ENCODE peak calls at places on chromosomes 7 and 10, in four cellular contexts. A, J, F and Q are unnamed samples.

GRCh38 chr10:16891375-16892313 is 74.4 kb upstream of the RSU1 start:
- DNase-seq in A (peak), J (peak), F (no peak), Q (no peak)

GRCh38 chr10:77970869-77971803 is 44.6 kb upstream of the DLG5 start:
- DNase-seq in A (no peak), J (peak), F (no peak), Q (peak)

GRCh38 chr7:98398567-98399372 is 2.1 kb downstream of the BAIAP2L1 start:
- DNase-seq in A (no peak), J (no peak), F (no peak), Q (no peak)

GRCh38 chr7:150983893-150984368 is 5.8 kb upstream of the KCNH2 start:
- DNase-seq in A (peak), J (no peak), F (no peak), Q (peak)

GRCh38 chr10:45308707-45309106 is 6.7 kb downstream of the OR13A1 start:
- DNase-seq in A (no peak), J (no peak), F (peak), Q (no peak)

GRCh38 chr10:42475168-42476098 is 162.9 kb downstream of the ZNF33B start:
- DNase-seq in A (no peak), J (peak), F (no peak), Q (no peak)

GRCh38 chr7:137001041-137001440 is 132.6 kb downstream of the CHRM2 start:
- DNase-seq in A (no peak), J (no peak), F (no peak), Q (peak)

GRCh38 chr10:86293323-86293840 is 73.2 kb downstream of the GRID1 start:
- DNase-seq in A (peak), J (no peak), F (no peak), Q (peak)

GRCh38 chr7:107933386-107934013 is 42.5 kb downstream of the DLD start:
- DNase-seq in A (no peak), J (no peak), F (no peak), Q (peak)

GRCh38 chr10:49575489-49576072 is 34.5 kb upstream of the SLC18A3 start:
- DNase-seq in A (no peak), J (no peak), F (no peak), Q (no peak)

GRCh38 chr7:46396501-46396900 is 475.4 kb upstream of the IGFBP3 start:
- DNase-seq in A (no peak), J (no peak), F (no peak), Q (no peak)

GRCh38 chr10:98226508-98227144 is 41.4 kb downstream of the LOXL4 start:
- DNase-seq in A (no peak), J (no peak), F (no peak), Q (no peak)

GRCh38 chr7:70434821-70435220 is 697.1 kb upstream of the GALNT17 start:
- DNase-seq in A (no peak), J (no peak), F (no peak), Q (no peak)

GRCh38 chr10:63553031-63553430 is 31.8 kb downstream of the REEP3 start:
- DNase-seq in A (no peak), J (no peak), F (no peak), Q (no peak)

GRCh38 chr10:103759100-103759781 is 96.1 kb downstream of the SH3PXD2A start:
- DNase-seq in A (no peak), J (peak), F (no peak), Q (no peak)

GRCh38 chr7:106616692-106617052 is 44.3 kb downstream of the CCDC71L start:
- DNase-seq in A (no peak), J (no peak), F (no peak), Q (no peak)

GRCh38 chr7:36623247-36623646 is 101.0 kb downstream of the AOAH start:
- DNase-seq in A (no peak), J (no peak), F (no peak), Q (no peak)

GRCh38 chr10:111974325-111974724 is 209.2 kb downstream of the GPAM start:
- DNase-seq in A (no peak), J (no peak), F (no peak), Q (no peak)

GRCh38 chr7:157122800-157123495 is 15.8 kb upstream of the UBE3C start:
- DNase-seq in A (no peak), J (no peak), F (no peak), Q (no peak)

GRCh38 chr10:23047201-23048050 is 48.0 kb upstream of the MSRB2 start:
- DNase-seq in A (no peak), J (no peak), F (no peak), Q (no peak)

GRCh38 chr10:103661198-103661950 is 167.9 kb downstream of the NEURL1 start:
- DNase-seq in A (peak), J (peak), F (no peak), Q (peak)

DNA sequence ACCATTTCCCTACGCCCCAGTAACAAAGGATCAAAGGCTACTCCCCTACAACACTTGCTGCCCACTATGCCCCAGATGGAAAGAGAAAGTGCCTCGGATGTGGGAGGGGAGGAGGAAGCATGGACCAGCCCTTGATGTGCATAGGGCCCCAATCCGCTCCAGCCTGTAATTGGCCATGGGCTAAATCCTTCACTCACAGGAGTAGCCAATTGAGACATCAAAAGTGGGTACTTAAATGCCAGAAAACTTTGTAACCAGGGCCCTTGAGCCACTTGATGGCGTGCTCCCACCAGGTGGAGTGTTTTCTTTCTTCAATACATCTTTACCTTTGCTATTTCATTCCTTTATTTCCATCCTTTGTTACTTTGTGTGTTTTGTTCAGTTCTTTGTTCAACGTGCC is 500.5 kb upstream of the LRRN3 start:
- DNase-seq in A (no peak), J (no peak), F (no peak), Q (no peak)
- TF ChIP-seq SUZ12 in A (no peak), J (no peak), F (no peak), Q (no peak)

GRCh38 chr10:100827819-100828743 is 82.7 kb downstream of the PAX2 start:
- DNase-seq in A (peak), J (no peak), F (no peak), Q (no peak)
- H3K9ac ChIP-seq in A (no peak), J (no peak), F (no peak), Q (peak)

DNA sequence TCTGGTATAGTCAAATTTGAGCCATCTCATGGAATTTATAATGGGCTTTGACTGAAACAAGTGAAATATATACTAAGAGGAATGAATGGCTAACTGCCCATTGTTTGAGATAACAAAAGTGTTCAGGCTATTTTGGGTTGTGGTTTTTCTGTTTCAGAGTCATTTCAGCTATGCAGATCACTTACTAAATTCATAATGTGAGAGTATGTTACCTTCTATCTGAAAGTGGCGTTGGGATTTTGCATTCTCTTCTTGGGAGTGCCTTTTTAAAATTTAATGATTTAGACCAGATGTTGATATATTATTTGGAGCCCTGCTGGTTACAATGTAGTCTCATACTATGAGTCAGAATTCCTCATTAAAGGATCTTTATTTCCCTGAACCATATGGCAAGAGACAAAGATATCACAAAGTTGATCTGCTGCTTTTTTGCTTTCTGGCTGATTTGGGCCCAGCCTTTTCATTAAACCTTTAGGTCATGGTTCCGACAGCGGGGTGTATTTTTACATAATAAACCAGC is 10.4 kb downstream of the VCL start:
- DNase-seq in A (no peak), J (no peak), F (no peak), Q (no peak)
- H3K4me3 ChIP-seq in A (no peak), J (no peak), F (peak), Q (no peak)

GRCh38 chr7:127897704-127898454 is 133.4 kb downstream of the LRRC4 start:
- DNase-seq in A (no peak), J (no peak), F (no peak), Q (no peak)
- TF ChIP-seq SUZ12 in A (no peak), J (no peak), F (no peak), Q (no peak)

DNA sequence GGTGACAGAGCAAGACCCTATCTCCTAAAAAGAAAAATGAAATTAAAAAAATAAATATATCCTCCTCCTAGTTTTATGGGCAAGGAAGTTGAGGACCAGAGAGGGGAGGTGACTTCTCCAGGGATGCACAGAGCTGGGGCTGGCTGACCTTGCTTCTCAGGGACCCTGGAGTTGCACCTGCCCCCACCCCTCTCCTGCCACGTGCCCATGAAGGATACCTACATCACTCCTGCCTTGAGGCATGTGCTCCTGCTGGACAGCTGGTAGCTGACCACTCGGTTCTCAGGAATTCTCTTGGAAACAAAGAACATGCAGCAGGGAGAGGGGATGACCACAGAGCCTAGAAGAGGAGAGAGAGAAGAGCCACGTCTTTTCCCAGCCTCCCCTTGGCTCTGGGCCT is 522 bp downstream of the CCL24 start:
- DNase-seq in A (no peak), J (no peak), F (no peak), Q (no peak)
- H3K9ac ChIP-seq in A (no peak), J (no peak), F (no peak), Q (no peak)

DNA sequence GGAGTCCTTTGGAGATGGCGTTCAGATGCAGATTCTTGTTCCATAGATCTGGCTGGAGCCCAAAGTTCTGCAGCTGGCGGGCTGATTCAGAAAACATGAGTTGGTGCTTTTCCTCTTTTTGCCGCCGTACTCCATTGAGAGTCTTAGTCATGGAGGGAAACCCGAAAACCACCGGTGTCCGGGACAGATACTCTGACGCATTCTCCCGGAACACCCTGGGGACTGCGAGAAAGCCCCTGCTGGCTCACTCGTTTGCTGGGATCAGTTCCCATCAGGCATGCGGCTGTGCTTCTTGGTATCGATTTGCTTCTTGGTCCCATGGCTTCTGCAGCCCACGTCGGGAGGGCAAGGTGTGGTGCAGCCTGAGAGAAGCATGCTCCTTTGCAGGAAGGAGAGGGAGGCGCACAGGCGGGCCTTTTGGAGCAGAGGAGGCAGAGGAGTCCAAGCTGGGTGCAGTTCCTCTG is 30.8 kb upstream of the PFKFB3 start:
- DNase-seq in A (no peak), J (no peak), F (peak), Q (no peak)
- H3K4me3 ChIP-seq in A (no peak), J (no peak), F (no peak), Q (no peak)